ENCODE peak calls at places on chromosome 7, in nine cellular contexts. K is H54, P is A549, I is Peyer's patch, G is GM12891, Z is IMR-90, C is ovary, V is lower leg skin, N is uterus. E is an unnamed sample.

GRCh38 chr7:47153076-47153475 is 428.8 kb downstream of the TNS3 start:
- DNase-seq in I (no peak), P (peak), V (peak), G (no peak), C (peak), Z (peak), N (no peak), K (no peak), E (no peak)

GRCh38 chr7:132255898-132256297 is 320.4 kb downstream of the PLXNA4 start:
- DNase-seq in Z (no peak), C (no peak), I (no peak), V (no peak), P (no peak), N (no peak), G (no peak), K (no peak), E (no peak)

GRCh38 chr7:114298011-114298410 is 116.6 kb upstream of the FOXP2 start:
- DNase-seq in N (no peak), K (no peak), Z (no peak), I (no peak), G (no peak), C (no peak), P (no peak), V (no peak), E (no peak)

GRCh38 chr7:75638607-75639070 is 100.1 kb downstream of the HIP1 start:
- DNase-seq in I (peak), G (no peak), K (peak), V (no peak), N (peak), Z (peak), P (no peak), C (peak), E (no peak)

GRCh38 chr7:76023002-76023401 is 24.8 kb downstream of the STYXL1 start:
- DNase-seq in P (no peak), V (peak), G (no peak), C (no peak), Z (no peak), I (no peak), K (no peak), N (no peak), E (no peak)

GRCh38 chr7:99617187-99617781 is 538 bp downstream of the ZSCAN25 start:
- DNase-seq in K (no peak), G (no peak), P (no peak), C (no peak), Z (no peak), V (peak), I (no peak), N (no peak), E (no peak)

GRCh38 chr7:122975341-122975740 is 20.2 kb downstream of the TAS2R16 start:
- DNase-seq in G (no peak), Z (no peak), V (no peak), K (peak), N (no peak), C (no peak), P (no peak), I (no peak), E (no peak)

GRCh38 chr7:48087349-48087748 is 1.7 kb upstream of the UPP1 start:
- DNase-seq in C (no peak), I (no peak), P (no peak), Z (peak), K (no peak), N (no peak), V (no peak), G (no peak), E (no peak)

GRCh38 chr7:157411580-157411979 is 74.8 kb downstream of the DNAJB6 start:
- DNase-seq in K (peak), C (no peak), I (no peak), P (no peak), N (no peak), Z (no peak), G (no peak), V (no peak), E (no peak)

GRCh38 chr7:5238500-5238899 is 44.2 kb upstream of the SLC29A4 start:
- DNase-seq in C (no peak), Z (no peak), I (no peak), G (no peak), V (no peak), K (no peak), P (no peak), N (no peak), E (no peak)

GRCh38 chr7:5232485-5232837 is 42.4 kb downstream of the WIPI2 start:
- DNase-seq in K (no peak), P (no peak), G (no peak), N (no peak), C (no peak), I (no peak), V (no peak), Z (no peak), E (no peak)

GRCh38 chr7:5234852-5235831 is 45.1 kb downstream of the WIPI2 start:
- DNase-seq in I (no peak), P (no peak), C (no peak), Z (peak), V (no peak), K (peak), N (no peak), G (no peak), E (no peak)

GRCh38 chr7:5232874-5233273 is 42.8 kb downstream of the WIPI2 start:
- DNase-seq in Z (no peak), G (no peak), K (no peak), C (no peak), P (no peak), V (no peak), I (no peak), N (no peak), E (no peak)

DNA sequence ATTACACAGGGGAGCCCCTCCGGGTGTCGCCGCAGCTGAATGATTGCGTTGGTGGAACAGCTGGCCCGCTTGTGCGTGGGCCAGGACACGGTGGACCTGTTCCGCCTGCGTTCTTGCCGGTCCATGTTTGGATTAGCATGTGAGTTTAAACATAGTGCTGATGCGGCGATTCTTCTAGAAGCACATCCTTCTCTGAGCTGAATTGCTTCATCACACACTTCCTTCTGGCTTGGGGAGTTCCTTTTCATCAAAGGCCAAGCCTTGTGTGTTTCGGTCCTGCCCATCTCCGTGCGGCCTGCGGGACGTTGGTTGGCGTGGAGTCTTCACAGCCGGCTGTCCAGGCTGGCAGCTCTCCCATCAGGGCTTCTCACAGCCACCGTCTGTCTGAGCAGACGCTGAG is 45.5 kb upstream of the SLC29A4 start:
- DNase-seq in Z (peak), V (peak), N (peak), I (no peak), C (peak), G (no peak), P (no peak), K (no peak), E (no peak)
- TF ChIP-seq POLR2A in Z (no peak), V (no peak), N (peak), I (no peak), C (no peak), G (no peak), P (no peak), K (no peak), E (no peak)

DNA sequence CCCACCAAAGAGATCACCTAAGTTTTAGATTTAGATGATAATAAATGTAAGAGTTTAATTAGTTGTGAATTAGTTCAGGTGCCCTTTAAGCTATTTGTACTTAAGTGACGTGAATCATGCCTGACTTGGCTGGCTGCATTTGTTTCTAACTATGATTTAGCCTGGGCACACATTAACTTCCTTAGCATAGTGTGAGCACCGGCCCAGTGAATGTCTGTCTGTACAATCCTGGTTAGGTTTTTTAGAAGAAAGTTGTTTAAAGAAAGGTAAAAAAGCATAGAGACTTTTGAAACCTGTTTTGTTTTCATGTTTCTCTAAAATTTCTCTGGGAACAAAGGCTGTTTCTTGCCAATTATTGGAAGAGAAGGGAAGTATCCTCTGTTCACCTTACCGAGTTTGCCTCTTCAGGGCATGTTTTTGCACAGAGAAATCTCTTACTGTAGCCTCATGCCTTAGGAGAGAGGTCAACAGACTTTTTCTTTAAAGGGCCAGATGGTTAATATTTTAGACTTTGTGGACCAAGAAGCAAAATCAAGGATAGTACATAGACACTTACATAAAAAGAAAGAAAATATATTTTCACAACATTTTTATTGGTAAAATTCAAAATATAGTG is 42.9 kb upstream of the MET start:
- DNase-seq in G (no peak), C (no peak), V (peak), N (no peak), Z (peak), K (no peak), I (no peak), P (peak), E (no peak)
- TF ChIP-seq POLR2A in G (no peak), C (no peak), V (no peak), N (no peak), Z (no peak), K (no peak), I (no peak), P (no peak), E (no peak)

DNA sequence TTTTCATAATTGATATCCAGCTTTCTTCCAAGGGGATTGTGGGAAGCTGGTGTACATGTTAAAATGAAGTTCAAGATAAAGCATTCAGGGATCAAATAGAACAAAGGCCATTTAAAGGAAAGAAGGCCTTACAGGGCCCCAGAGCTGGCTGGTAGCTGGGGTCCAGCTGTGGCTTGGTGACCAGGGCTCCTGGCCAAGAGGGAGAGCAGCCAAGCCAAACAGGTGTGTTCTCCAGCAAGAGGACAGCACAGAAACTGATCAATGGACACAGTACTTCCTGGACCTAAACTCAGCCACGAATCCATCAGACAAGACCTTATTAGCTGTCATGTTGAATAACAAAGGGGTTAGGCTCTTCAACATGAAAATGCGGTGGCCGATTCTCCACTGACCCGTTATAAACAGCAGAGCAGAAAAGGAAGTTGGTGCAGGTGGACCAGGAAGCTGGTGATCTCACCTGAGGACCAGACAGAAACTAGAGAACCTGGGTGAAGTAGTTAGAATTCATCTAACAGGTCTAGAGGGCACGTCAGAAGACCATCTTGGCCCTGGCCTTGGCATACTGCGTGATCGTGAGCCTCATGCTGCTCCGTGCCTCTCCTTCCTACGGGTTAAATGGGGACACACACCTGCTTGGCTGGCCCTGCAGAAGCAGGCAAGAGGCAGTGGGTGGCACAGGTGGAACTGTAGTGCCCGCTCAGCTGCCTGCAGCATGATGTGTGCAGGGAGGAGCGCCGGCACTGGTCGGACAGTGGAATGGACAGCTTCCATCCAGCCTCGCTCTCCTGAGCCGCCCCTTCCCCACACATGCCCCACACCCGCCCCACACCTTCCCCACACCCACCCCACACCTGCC is 53.8 kb downstream of the PARP12 start:
- DNase-seq in Z (no peak), N (no peak), G (no peak), I (no peak), C (no peak), K (no peak), P (no peak), V (no peak), E (no peak)
- TF ChIP-seq POLR2A in Z (no peak), N (no peak), G (no peak), I (no peak), C (no peak), K (no peak), P (no peak), V (no peak), E (no peak)

GRCh38 chr7:36387437-36388345 is 2.0 kb upstream of the ANLN start:
- DNase-seq in G (no peak), N (no peak), P (peak), V (no peak), K (no peak), C (no peak), Z (no peak), I (no peak), E (no peak)

GRCh38 chr7:36391436-36392198 is 2.0 kb downstream of the ANLN start:
- DNase-seq in Z (peak), N (no peak), C (no peak), P (peak), I (no peak), G (peak), K (peak), V (no peak), E (peak)

GRCh38 chr7:36388423-36388822 is 1.2 kb upstream of the ANLN start:
- DNase-seq in C (no peak), N (no peak), Z (no peak), P (no peak), G (no peak), V (no peak), K (no peak), I (no peak), E (no peak)

GRCh38 chr7:36390199-36391090 is 783 bp downstream of the ANLN start:
- DNase-seq in N (peak), K (peak), V (peak), G (no peak), I (peak), C (peak), P (peak), Z (peak), E (peak)

GRCh38 chr7:36389371-36390198 is at the start of gene ANLN:
- DNase-seq in I (peak), V (peak), Z (peak), N (peak), K (peak), C (peak), P (peak), G (peak), E (peak)
- TF ChIP-seq POLR2A in I (no peak), V (no peak), Z (peak), N (no peak), K (peak), C (peak), P (peak), G (peak), E (peak)

DNA sequence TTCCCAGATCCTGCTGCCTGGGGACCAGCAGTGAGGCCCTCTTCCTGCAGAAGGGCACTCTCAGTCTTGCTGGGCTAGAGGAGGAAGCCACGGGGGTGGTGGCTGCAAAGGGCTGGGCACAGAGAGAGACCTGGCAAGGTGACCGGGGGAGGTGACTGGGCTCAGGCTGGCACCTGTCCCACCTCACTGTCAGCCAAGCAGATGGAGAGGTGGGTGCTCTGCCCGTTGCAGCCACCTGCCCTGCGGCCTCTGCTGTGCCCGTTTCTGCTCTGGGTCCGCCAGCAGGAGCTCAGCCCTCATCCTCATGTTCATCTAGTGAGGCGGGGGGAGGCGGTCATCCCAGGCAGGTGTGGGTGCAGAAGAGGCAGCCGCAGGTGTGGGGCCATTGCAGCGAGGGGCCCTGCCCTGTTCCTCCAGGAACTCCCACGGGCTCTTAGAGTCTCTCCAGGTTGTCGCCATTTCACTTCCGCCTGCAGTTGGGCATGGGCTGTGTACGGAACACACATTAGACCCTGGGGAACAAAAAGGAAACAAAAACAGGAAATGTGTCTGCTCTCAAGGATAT is 55.5 kb downstream of the TMEM209 start:
- DNase-seq in P (no peak), N (no peak), G (no peak), K (no peak), C (no peak), Z (no peak), I (peak), V (no peak), E (no peak)
- TF ChIP-seq POLR2A in P (no peak), N (no peak), G (no peak), K (no peak), C (no peak), Z (no peak), I (no peak), V (no peak), E (no peak)

GRCh38 chr7:149205690-149206381 is 10.5 kb downstream of the ZNF282 start:
- DNase-seq in I (peak), P (no peak), V (no peak), G (no peak), Z (no peak), K (no peak), C (no peak), N (no peak), E (no peak)
- TF ChIP-seq POLR2A in I (no peak), P (no peak), V (no peak), G (no peak), Z (no peak), K (no peak), C (no peak), N (no peak), E (no peak)

DNA sequence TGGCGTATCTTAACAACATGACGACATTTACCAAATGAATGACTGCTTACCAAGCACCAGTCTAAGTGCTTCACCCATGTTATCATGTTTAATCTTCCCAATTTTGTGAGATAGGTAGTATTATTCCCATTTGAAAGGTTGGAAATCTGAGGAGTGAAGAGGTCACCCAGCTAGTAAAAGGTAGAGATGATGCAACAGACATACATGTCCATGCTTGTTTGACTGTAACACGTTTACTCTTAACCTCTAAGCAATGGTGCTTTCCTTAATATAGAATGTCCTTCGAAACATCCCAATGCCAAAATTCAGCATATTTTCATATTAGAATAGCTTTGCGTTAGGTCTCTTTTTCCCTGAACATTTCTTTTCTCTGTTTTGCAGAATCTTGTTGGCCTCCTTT is 722.7 kb downstream of the AUTS2 start:
- DNase-seq in V (no peak), Z (no peak), C (no peak), N (no peak), G (no peak), P (no peak), K (no peak), I (no peak), E (no peak)
- TF ChIP-seq POLR2A in V (no peak), Z (no peak), C (no peak), N (no peak), G (no peak), P (no peak), K (no peak), I (no peak), E (no peak)

DNA sequence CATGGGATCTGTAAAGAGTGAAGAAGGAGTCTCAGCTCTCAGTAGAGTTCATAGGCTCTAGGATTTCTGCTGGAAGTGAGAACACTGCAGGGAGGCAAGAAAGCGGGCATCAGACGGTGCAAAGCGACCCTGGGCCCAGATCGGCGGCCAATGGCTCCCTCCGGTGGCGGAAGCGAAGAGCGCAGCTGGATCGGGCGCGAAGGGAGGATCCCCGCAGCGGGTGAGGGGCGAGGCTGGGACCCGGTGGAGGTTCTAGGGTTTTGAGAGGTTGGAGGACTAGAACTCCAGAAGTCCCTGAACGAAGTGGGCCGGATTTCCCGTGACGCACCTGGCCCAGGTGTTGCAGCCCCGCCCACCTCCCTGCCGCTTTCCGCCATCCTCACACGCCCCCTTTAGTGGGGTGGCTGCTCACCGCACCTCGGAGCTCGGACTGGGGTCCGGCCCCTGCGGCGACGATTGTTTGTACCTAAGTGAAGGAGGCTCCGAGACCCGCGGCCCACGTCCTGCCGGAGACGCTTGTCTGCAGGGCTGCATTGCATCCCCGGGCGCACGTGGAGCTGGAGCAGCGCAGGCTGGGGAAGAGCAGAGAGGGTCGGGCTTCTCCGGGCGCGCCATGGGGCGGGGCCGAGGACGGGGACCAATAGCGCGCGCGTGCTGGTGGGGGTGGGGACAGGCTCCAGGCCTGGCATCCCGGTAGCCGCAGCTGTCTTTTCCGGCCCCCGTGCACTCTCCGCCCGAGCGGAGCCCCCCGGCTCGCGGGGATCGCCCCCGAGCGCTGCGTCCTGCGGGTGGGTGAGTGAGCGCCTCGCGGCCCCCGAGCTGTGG is at the start of gene SLC12A9:
- DNase-seq in K (peak), I (peak), P (peak), C (peak), G (peak), N (peak), V (peak), Z (peak), E (peak)
- TF ChIP-seq POLR2A in K (peak), I (peak), P (peak), C (no peak), G (no peak), N (peak), V (no peak), Z (peak), E (no peak)